ENCODE peak calls at places on chromosomes 11 and 22, in six cellular contexts. X, U, S, N, Y and F are unnamed samples.

GRCh38 chr22:17974703-17975372 is 49.5 kb downstream of the MICAL3 start:
- DNase-seq in X (no peak), U (no peak), S (no peak), N (peak), Y (no peak), F (no peak)

GRCh38 chr11:126468102-126468521 is 112.6 kb downstream of the ST3GAL4 start:
- DNase-seq in X (no peak), U (no peak), S (no peak), N (no peak), Y (no peak), F (no peak)

GRCh38 chr22:49213731-49214352 is 613.8 kb downstream of the BRD1 start:
- DNase-seq in X (peak), U (no peak), S (no peak), N (no peak), Y (no peak), F (peak)

GRCh38 chr11:73295259-73295995 is 12.6 kb upstream of the ARHGEF17 start:
- DNase-seq in X (peak), U (peak), S (peak), N (peak), Y (peak), F (peak)

GRCh38 chr22:44947029-44947428 is 62.8 kb downstream of the PHF21B start:
- DNase-seq in X (no peak), U (no peak), S (no peak), N (no peak), Y (no peak), F (no peak)

GRCh38 chr11:96963375-96963774 is 573.6 kb downstream of the JRKL start:
- DNase-seq in X (no peak), U (no peak), S (no peak), N (no peak), Y (no peak), F (no peak)

GRCh38 chr11:129223701-129224149 is 31.6 kb upstream of the ARHGAP32 start:
- DNase-seq in X (no peak), U (no peak), S (peak), N (peak), Y (no peak), F (no peak)

GRCh38 chr11:70200212-70200844 is 2.8 kb upstream of the FADD start:
- DNase-seq in X (no peak), U (no peak), S (no peak), N (peak), Y (no peak), F (no peak)

GRCh38 chr11:134364261-134364660 is 32.5 kb downstream of the GLB1L2 start:
- DNase-seq in X (no peak), U (no peak), S (no peak), N (no peak), Y (no peak), F (no peak)

GRCh38 chr22:40400173-40400572 is 29.8 kb downstream of the SGSM3 start:
- DNase-seq in X (no peak), U (no peak), S (no peak), N (no peak), Y (no peak), F (peak)